ENCODE peak calls at places on chromosome 3, in nine cellular contexts. C is PC-9, M is fibroblast of lung, I is GM06990, R is thoracic aorta, S is HCT116, L is prostate gland, B is pancreas, P is cardiac muscle cell. J is an unnamed sample.

GRCh38 chr3:49701388-49702077 is 12.2 kb downstream of the RNF123 start:
- DNase-seq in C (peak; percentile 23), M (no peak), I (no peak), R (no peak), S (no peak), L (no peak), B (peak; percentile 36), P (peak; percentile 39), J (no peak)

GRCh38 chr3:134232146-134232545 is 18.5 kb downstream of the RYK start:
- DNase-seq in C (no peak), M (peak; percentile 31), I (no peak), R (no peak), S (no peak), L (no peak), B (no peak), P (no peak), J (no peak)

GRCh38 chr3:24299801-24300626 is 194.6 kb downstream of the THRB start:
- DNase-seq in C (peak; percentile 75), M (peak; percentile 75), I (no peak), R (no peak), S (no peak), L (no peak), B (no peak), P (no peak), J (no peak)

GRCh38 chr3:50627407-50628051 is 10.6 kb downstream of the MAPKAPK3 start:
- DNase-seq in C (peak; percentile 83), M (peak; percentile 67), I (no peak), R (peak; percentile 56), S (peak; percentile 88), L (no peak), B (no peak), P (peak; percentile 41), J (no peak)

GRCh38 chr3:64240445-64240844 is 15.2 kb upstream of the PRICKLE2 start:
- DNase-seq in C (no peak), M (no peak), I (no peak), R (no peak), S (no peak), L (no peak), B (no peak), P (no peak), J (no peak)

GRCh38 chr3:111338059-111338698 is 203.8 kb upstream of the CD96 start:
- DNase-seq in C (peak; percentile 66), M (peak; percentile 89), I (no peak), R (no peak), S (peak; percentile 66), L (peak; percentile 44), B (peak; percentile 23), P (peak; percentile 72), J (no peak)

GRCh38 chr3:107969994-107970896 is 120.6 kb downstream of the CD47 start:
- DNase-seq in C (peak; percentile 22), M (peak; percentile 25), I (no peak), R (peak; percentile 26), S (no peak), L (peak; percentile 36), B (no peak), P (no peak), J (no peak)

GRCh38 chr3:142647856-142648255 is 51.7 kb downstream of the PLS1 start:
- DNase-seq in C (no peak), M (no peak), I (no peak), R (no peak), S (peak; percentile 32), L (no peak), B (no peak), P (no peak), J (no peak)

GRCh38 chr3:51353131-51353530 is 32.0 kb upstream of the MANF start:
- DNase-seq in C (no peak), M (no peak), I (no peak), R (no peak), S (no peak), L (no peak), B (no peak), P (no peak), J (no peak)

GRCh38 chr3:34352932-34353331 is 554.5 kb downstream of the PDCD6IP start:
- DNase-seq in C (no peak), M (no peak), I (no peak), R (no peak), S (no peak), L (no peak), B (no peak), P (no peak), J (no peak)

GRCh38 chr3:42839616-42840015 is 30.4 kb downstream of the ACKR2 start:
- DNase-seq in C (peak; percentile 34), M (peak; percentile 78), I (peak; percentile 25), R (no peak), S (peak; percentile 63), L (peak; percentile 57), B (peak; percentile 25), P (peak; percentile 71), J (peak; percentile 47)

GRCh38 chr3:48402281-48402732 is 27.6 kb downstream of the PLXNB1 start:
- DNase-seq in C (peak; percentile 61), M (peak; percentile 94), I (no peak), R (peak; percentile 88), S (peak; percentile 46), L (peak; percentile 91), B (peak; percentile 70), P (no peak), J (peak; percentile 99)

GRCh38 chr3:69827127-69827526 is 87.9 kb downstream of the MITF start:
- DNase-seq in C (no peak), M (no peak), I (no peak), R (no peak), S (no peak), L (no peak), B (no peak), P (no peak), J (no peak)

GRCh38 chr3:182909318-182910040 is 70.9 kb downstream of the DCUN1D1 start:
- DNase-seq in C (no peak), M (peak; percentile 39), I (no peak), R (no peak), S (no peak), L (no peak), B (no peak), P (peak; percentile 13), J (no peak)

GRCh38 chr3:99172736-99173657 is 271.5 kb upstream of the DCBLD2 start:
- DNase-seq in C (peak; percentile 59), M (peak; percentile 85), I (peak; percentile 3), R (peak; percentile 23), S (peak; percentile 56), L (peak; percentile 27), B (peak; percentile 31), P (peak; percentile 70), J (no peak)

GRCh38 chr3:132726341-132726823 is 4.2 kb upstream of the NPHP3 start:
- DNase-seq in C (no peak), M (peak; percentile 42), I (peak; percentile 2), R (no peak), S (no peak), L (no peak), B (no peak), P (peak; percentile 32), J (no peak)

GRCh38 chr3:100697183-100697582 is 12.1 kb upstream of the TFG start:
- DNase-seq in C (no peak), M (no peak), I (no peak), R (no peak), S (no peak), L (no peak), B (no peak), P (peak; percentile 32), J (no peak)

GRCh38 chr3:66270726-66271125 is 49.9 kb downstream of the SLC25A26 start:
- DNase-seq in C (no peak), M (peak; percentile 85), I (no peak), R (no peak), S (no peak), L (no peak), B (no peak), P (no peak), J (no peak)

GRCh38 chr3:60756231-60756630 is 495.0 kb downstream of the FHIT start:
- DNase-seq in C (no peak), M (no peak), I (no peak), R (no peak), S (no peak), L (no peak), B (no peak), P (peak; percentile 17), J (no peak)

GRCh38 chr3:150242220-150242938 is 165.7 kb upstream of the TSC22D2 start:
- DNase-seq in C (no peak), M (peak; percentile 52), I (no peak), R (no peak), S (no peak), L (no peak), B (no peak), P (no peak), J (no peak)

GRCh38 chr3:72664576-72664975 is 183.7 kb downstream of the SHQ1 start:
- DNase-seq in C (no peak), M (peak; percentile 11), I (no peak), R (no peak), S (no peak), L (no peak), B (no peak), P (no peak), J (no peak)

GRCh38 chr3:12833226-12834161 is 7.9 kb downstream of the RPL32 start:
- DNase-seq in C (no peak), M (no peak), I (no peak), R (no peak), S (no peak), L (no peak), B (no peak), P (no peak), J (no peak)
- H3K36me3 ChIP-seq in C (peaks cover 52% of the 10 kb centered on the region), M (peaks cover 42% of the 10 kb centered on the region), I (peaks cover 41% of the 10 kb centered on the region), R (peaks cover 68% of the 10 kb centered on the region), S (peaks cover 72% of the 10 kb centered on the region), L (peaks cover 24% of the 10 kb centered on the region), B (peaks cover 15% of the 10 kb centered on the region), P (peaks cover 79% of the 10 kb centered on the region), J (peaks cover 97% of the 10 kb centered on the region)

GRCh38 chr3:68234118-68234780 is 579.8 kb upstream of the SUCLG2 start:
- DNase-seq in C (no peak), M (no peak), I (no peak), R (no peak), S (no peak), L (no peak), B (no peak), P (no peak), J (no peak)

DNA sequence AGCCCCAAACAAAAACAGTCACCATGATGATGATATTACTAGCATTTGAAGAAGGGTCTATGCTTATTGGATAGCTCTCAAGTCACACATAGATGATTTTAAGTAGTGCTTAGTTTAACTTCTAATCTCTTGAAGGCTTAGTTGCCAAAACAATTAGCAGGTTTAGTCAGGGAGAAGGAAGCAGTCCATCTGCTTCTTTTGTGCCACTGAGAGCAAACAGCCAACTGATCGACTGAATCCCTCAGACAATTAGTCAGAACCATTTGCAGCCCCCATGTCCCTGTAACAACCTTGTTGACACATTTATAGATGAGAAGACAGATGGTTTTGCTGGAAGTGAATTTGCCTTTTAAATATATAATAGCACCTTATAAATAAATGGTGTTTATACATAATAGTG is 585.1 kb upstream of the SUCLG2 start:
- DNase-seq in C (no peak), M (no peak), I (no peak), R (no peak), S (no peak), L (no peak), B (no peak), P (no peak), J (no peak)
- H3K4me3 ChIP-seq in C (no peak overlapping the region), M (no peak overlapping the region), I (no peak overlapping the region), R (no peak overlapping the region), S (no peak overlapping the region), L (no peak overlapping the region), B (no peak overlapping the region), P (no peak overlapping the region), J (no peak overlapping the region)

GRCh38 chr3:185678027-185678426 is 91.9 kb downstream of the SENP2 start:
- DNase-seq in C (no peak), M (no peak), I (no peak), R (no peak), S (no peak), L (no peak), B (no peak), P (no peak), J (no peak)
- H3K36me3 ChIP-seq in C (peaks cover 75% of the 10 kb centered on the region), M (peaks cover 3% of the 10 kb centered on the region), I (no peaks in the 10 kb centered on the region), R (no peaks in the 10 kb centered on the region), S (peaks cover 42% of the 10 kb centered on the region), L (no peaks in the 10 kb centered on the region), B (no peaks in the 10 kb centered on the region), P (peaks cover 40% of the 10 kb centered on the region), J (no peaks in the 10 kb centered on the region)

GRCh38 chr3:195906865-195907729 is 1.3 kb downstream of the TNK2 start:
- DNase-seq in C (peak; percentile 76), M (no peak), I (peak; percentile 65), R (no peak), S (no peak), L (peak; percentile 88), B (peak; percentile 41), P (no peak), J (no peak)
- H3K4me3 ChIP-seq in C (peak overlapping the region; percentile 63), M (no peak overlapping the region), I (peak overlapping the region; percentile 65), R (peak overlapping the region; percentile 80), S (peak overlapping the region; percentile 51), L (peak overlapping the region; percentile 72), B (no peak overlapping the region), P (peak overlapping the region; percentile 67), J (peak overlapping the region; percentile 92)